ENCODE peak calls at places on chromosomes 4 and X, in five cellular contexts. U is body of pancreas, N is MG63, W is mammary epithelial cell, G is BE2C. E is an unnamed sample. For H3K36me3, the result is how much of the 10 kb centered on the place peaks cover.

GRCh38 chr4:173346074-173346473 is 11.9 kb upstream of the HMGB2 start:
- DNase-seq in U (no peak), N (peak), W (no peak), G (no peak), E (peak)

GRCh38 chr4:48910511-48910910 is 3.9 kb upstream of the OCIAD2 start:
- DNase-seq in U (no peak), N (no peak), W (no peak), G (no peak), E (no peak)

GRCh38 chr4:124722069-124722468 is 9.5 kb upstream of the ANKRD50 start:
- DNase-seq in U (no peak), N (no peak), W (peak), G (no peak), E (no peak)

GRCh38 chr4:56653461-56654237 is 27.4 kb downstream of the HOPX start:
- DNase-seq in U (no peak), N (no peak), W (no peak), G (no peak), E (no peak)

GRCh38 chr4:82776925-82777542 is 21.6 kb downstream of the SCD5 start:
- DNase-seq in U (no peak), N (no peak), W (no peak), G (no peak), E (no peak)

GRCh38 chrX:123361371-123361770 is 177.3 kb downstream of the GRIA3 start:
- DNase-seq in U (no peak), N (no peak), W (no peak), G (no peak), E (no peak)

GRCh38 chr4:87353592-87353991 is 30.9 kb upstream of the HSD17B13 start:
- DNase-seq in U (peak), N (peak), W (peak), G (peak), E (no peak)

GRCh38 chr4:39042365-39042764 is 10.2 kb upstream of the TMEM156 start:
- DNase-seq in U (no peak), N (peak), W (no peak), G (no peak), E (no peak)

GRCh38 chr4:152678841-152679240 is 956 bp downstream of the TMEM154 start:
- DNase-seq in U (no peak), N (no peak), W (peak), G (no peak), E (no peak)

GRCh38 chr4:71241467-71242401 is 97.1 kb upstream of the SLC4A4 start:
- DNase-seq in U (no peak), N (no peak), W (no peak), G (no peak), E (no peak)

GRCh38 chr4:173211838-173212237 is 43.2 kb downstream of the GALNT7 start:
- DNase-seq in U (no peak), N (peak), W (peak), G (no peak), E (no peak)

GRCh38 chr4:162163892-162164759 is at the start of gene FSTL5:
- DNase-seq in U (peak), N (peak), W (peak), G (peak), E (no peak)

GRCh38 chr4:8893624-8894423 is 22.2 kb upstream of the HMX1 start:
- DNase-seq in U (no peak), N (no peak), W (no peak), G (no peak), E (no peak)

GRCh38 chrX:28349888-28350287 is 237.4 kb upstream of the IL1RAPL1 start:
- DNase-seq in U (no peak), N (no peak), W (peak), G (no peak), E (no peak)

GRCh38 chrX:119999087-119999634 is 55.6 kb upstream of the NKAP start:
- DNase-seq in U (no peak), N (no peak), W (no peak), G (no peak), E (no peak)

GRCh38 chr4:176034498-176034897 is 31.1 kb upstream of the WDR17 start:
- DNase-seq in U (no peak), N (no peak), W (peak), G (peak), E (peak)

GRCh38 chrX:74325130-74326059 is 21.4 kb downstream of the ZCCHC13 start:
- DNase-seq in U (no peak), N (no peak), W (no peak), G (no peak), E (no peak)

GRCh38 chrX:34132028-34132427 is at the start of gene FAM47A:
- DNase-seq in U (no peak), N (no peak), W (no peak), G (no peak), E (no peak)

GRCh38 chr4:16176621-16177020 is 49.6 kb downstream of the TAPT1 start:
- DNase-seq in U (no peak), N (no peak), W (no peak), G (no peak), E (no peak)
- H3K36me3 ChIP-seq in U (under half), N (under half), W (under half), G (under half), E (under half)

GRCh38 chr4:5738061-5738460 is 27.1 kb downstream of the EVC start:
- DNase-seq in U (no peak), N (no peak), W (no peak), G (no peak), E (no peak)
- H3K36me3 ChIP-seq in U (under half), N (under half), W (under half), G (under half), E (under half)

DNA sequence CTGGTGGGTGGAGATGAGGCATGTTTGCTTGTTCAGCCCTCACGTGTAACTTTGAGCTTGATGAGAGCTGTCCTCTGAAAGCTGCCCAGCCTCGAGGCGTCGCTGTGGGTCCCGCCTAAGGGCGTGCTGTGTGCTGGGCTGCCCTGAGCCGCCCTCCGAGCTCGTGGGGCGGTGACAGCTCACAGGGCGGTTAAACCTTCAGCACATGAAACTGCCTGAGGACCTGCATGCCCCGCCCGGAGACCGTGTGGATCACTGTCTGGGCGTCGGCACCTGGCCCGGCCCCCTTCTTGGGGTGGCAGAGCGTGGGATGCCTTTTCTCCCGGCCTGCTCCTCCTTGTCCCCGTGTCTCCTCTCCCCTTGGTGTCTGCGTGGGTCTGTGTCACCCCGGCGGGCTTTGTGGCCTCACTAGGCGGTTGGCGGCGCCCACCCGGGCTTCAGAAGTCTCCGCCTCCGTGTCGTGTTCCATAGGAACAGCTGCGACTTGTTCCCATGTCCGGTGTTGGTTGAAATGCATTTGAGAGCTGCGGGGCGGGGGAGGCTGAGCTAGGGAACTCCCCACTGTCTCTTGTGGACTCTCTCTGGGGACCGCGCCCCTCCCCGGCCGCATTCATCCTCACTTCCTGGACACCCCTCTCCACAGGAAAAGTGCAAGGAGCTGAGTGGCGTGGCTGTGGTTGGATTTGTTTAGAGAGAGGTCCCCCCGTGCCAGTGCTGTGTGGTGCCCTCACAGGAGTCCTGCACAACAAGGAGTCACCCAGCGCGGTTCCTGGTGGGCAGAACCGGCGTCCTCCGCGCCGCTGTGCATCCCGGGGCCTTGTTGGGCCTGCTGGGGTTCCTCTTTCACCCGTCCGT is 6.8 kb downstream of the AKAP17A start:
- DNase-seq in U (no peak), N (no peak), W (no peak), G (no peak), E (no peak)
- H3K36me3 ChIP-seq in U (half or more), N (half or more), W (under half), G (under half), E (half or more)

GRCh38 chr4:6932475-6932874 is 22.8 kb downstream of the TBC1D14 start:
- DNase-seq in U (no peak), N (no peak), W (no peak), G (no peak), E (no peak)
- H3K36me3 ChIP-seq in U (under half), N (under half), W (under half), G (under half), E (under half)

GRCh38 chr4:7842384-7843279 is 97.0 kb downstream of the AFAP1 start:
- DNase-seq in U (peak), N (peak), W (peak), G (no peak), E (peak)
- H3K36me3 ChIP-seq in U (under half), N (under half), W (under half), G (half or more), E (under half)

GRCh38 chr4:139524062-139524631 is 31.9 kb downstream of the SETD7 start:
- DNase-seq in U (no peak), N (no peak), W (no peak), G (no peak), E (no peak)

GRCh38 chr4:139521764-139522373 is 34.1 kb downstream of the SETD7 start:
- DNase-seq in U (no peak), N (no peak), W (no peak), G (no peak), E (no peak)

GRCh38 chr4:139525414-139525813 is 30.6 kb downstream of the SETD7 start:
- DNase-seq in U (no peak), N (no peak), W (no peak), G (no peak), E (no peak)

GRCh38 chr4:139522457-139522856 is 33.6 kb downstream of the SETD7 start:
- DNase-seq in U (no peak), N (no peak), W (no peak), G (no peak), E (no peak)

DNA sequence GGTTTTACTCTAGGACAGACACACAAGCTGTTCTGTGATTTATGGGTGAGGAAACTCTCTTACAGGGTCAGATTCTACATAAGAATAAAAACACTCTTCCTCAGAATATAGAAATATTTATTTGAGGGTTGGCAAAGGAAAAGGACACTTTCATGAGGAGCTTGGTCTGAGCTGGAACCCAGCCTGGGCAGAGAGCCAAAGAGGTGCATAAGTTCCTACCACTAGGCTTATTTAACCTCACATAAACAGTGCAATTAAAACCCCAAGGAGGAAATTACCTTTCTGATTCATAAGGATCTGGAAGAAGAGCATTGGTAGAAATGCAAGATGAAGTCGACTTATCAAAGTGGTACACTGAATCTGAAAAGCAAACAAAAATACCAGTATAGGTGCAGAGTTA is 32.9 kb downstream of the SETD7 start:
- DNase-seq in U (no peak), N (peak), W (peak), G (no peak), E (no peak)
- H3K36me3 ChIP-seq in U (under half), N (under half), W (under half), G (half or more), E (under half)

DNA sequence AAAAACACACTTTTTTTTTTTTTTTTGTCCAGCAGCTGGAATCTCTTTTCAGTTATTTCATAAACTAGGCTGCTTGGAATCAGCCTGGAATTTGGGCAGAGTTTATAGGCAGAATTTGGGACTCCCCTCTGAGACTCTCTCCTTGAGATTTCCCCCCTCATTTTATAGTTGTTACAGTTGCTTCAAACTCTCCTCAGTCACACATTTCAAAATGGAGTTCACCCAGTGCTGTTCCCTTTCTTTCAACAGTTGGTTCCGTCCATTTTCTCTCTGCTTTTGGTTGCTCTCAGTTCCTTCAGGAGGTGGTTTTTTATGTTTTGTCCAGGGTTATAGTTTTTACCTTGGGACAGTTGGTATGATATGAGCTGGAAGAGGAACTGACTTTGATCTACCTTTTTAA is 27.5 kb downstream of the NSD2 start:
- DNase-seq in U (no peak), N (no peak), W (no peak), G (no peak), E (no peak)
- H3K36me3 ChIP-seq in U (under half), N (under half), W (under half), G (under half), E (under half)

GRCh38 chr4:1214101-1215095 is 34.5 kb downstream of the CTBP1 start:
- DNase-seq in U (no peak), N (no peak), W (no peak), G (no peak), E (no peak)
- H3K36me3 ChIP-seq in U (under half), N (under half), W (under half), G (half or more), E (under half)

GRCh38 chrX:16867947-16868346 is 2.2 kb downstream of the RBBP7 start:
- DNase-seq in U (no peak), N (no peak), W (no peak), G (no peak), E (no peak)
- H3K36me3 ChIP-seq in U (under half), N (under half), W (under half), G (under half), E (under half)

DNA sequence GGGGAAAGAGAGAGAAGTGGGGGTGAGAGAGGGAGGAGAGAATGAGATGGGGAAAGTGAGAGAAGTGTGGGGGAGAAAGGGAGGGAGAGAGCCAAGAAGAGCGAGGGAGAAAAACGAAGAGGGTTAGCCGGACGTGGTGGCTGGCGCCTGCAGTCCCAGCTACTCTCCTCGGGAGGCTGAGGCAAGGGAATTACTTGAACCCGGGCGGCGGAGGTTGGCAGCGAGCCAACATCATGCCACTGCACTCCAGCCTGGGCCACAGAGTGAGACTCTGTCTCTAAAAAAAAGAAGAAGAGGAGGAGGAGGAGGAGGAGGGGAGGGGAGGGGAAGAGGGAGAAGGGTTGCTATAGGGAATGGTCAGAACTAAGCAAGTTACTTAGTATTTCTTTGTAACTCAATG is 1.7 kb upstream of the NXT2 start:
- DNase-seq in U (no peak), N (no peak), W (no peak), G (no peak), E (no peak)
- H3K36me3 ChIP-seq in U (under half), N (under half), W (under half), G (under half), E (under half)